ENCODE peak calls at places on chromosomes 11 and 22, in nine cellular contexts. One of them, this sample, is unnamed.

GRCh38 chr11:28090052-28090749 is 17.8 kb downstream of the KIF18A start:
- DNase-seq in neural progenitor cell: no peak
- DNase-seq in GM10248: no peak
- DNase-seq in coronary artery: no peak
- DNase-seq in activated CD8-positive, alpha-beta T cell treated with anti-CD3 and anti-CD28 coated beads, Interleukin-2, amount 10 ng/mL, durations not matched to agents 7 days and 5 days: no peak
- DNase-seq in NCI-H2081: no peak
- DNase-seq in activated CD8-positive, alpha-beta memory T cell treated with anti-CD3 and anti-CD28 coated beads, Interleukin-2, amount 50 U/mL, for 4 hours: no peak
- DNase-seq in RWPE1: no peak
- DNase-seq in fibroblast of the conjunctiva: no peak
- DNase-seq in this sample: no peak

GRCh38 chr22:19105867-19106802 is 16.1 kb downstream of the DGCR2 start:
- DNase-seq in activated CD8-positive, alpha-beta memory T cell treated with anti-CD3 and anti-CD28 coated beads, Interleukin-2, amount 50 U/mL, for 4 hours: peak
- DNase-seq in NCI-H2081: no peak
- DNase-seq in GM10248: no peak
- DNase-seq in fibroblast of the conjunctiva: no peak
- DNase-seq in coronary artery: no peak
- DNase-seq in activated CD8-positive, alpha-beta T cell treated with anti-CD3 and anti-CD28 coated beads, Interleukin-2, amount 10 ng/mL, durations not matched to agents 7 days and 5 days: peak
- DNase-seq in RWPE1: no peak
- DNase-seq in neural progenitor cell: peak
- DNase-seq in this sample: no peak

GRCh38 chr11:63670077-63670737 is 969 bp downstream of the ATL3 start:
- DNase-seq in activated CD8-positive, alpha-beta T cell treated with anti-CD3 and anti-CD28 coated beads, Interleukin-2, amount 10 ng/mL, durations not matched to agents 7 days and 5 days: no peak
- DNase-seq in coronary artery: no peak
- DNase-seq in RWPE1: no peak
- DNase-seq in activated CD8-positive, alpha-beta memory T cell treated with anti-CD3 and anti-CD28 coated beads, Interleukin-2, amount 50 U/mL, for 4 hours: no peak
- DNase-seq in GM10248: peak
- DNase-seq in fibroblast of the conjunctiva: no peak
- DNase-seq in neural progenitor cell: no peak
- DNase-seq in NCI-H2081: no peak
- DNase-seq in this sample: no peak

GRCh38 chr11:28383471-28383870 is 275.3 kb downstream of the METTL15 start:
- DNase-seq in activated CD8-positive, alpha-beta memory T cell treated with anti-CD3 and anti-CD28 coated beads, Interleukin-2, amount 50 U/mL, for 4 hours: no peak
- DNase-seq in GM10248: no peak
- DNase-seq in activated CD8-positive, alpha-beta T cell treated with anti-CD3 and anti-CD28 coated beads, Interleukin-2, amount 10 ng/mL, durations not matched to agents 7 days and 5 days: no peak
- DNase-seq in fibroblast of the conjunctiva: no peak
- DNase-seq in RWPE1: no peak
- DNase-seq in neural progenitor cell: no peak
- DNase-seq in NCI-H2081: no peak
- DNase-seq in coronary artery: no peak
- DNase-seq in this sample: no peak

GRCh38 chr11:109680127-109680526 is 258.1 kb downstream of the C11orf87 start:
- DNase-seq in GM10248: no peak
- DNase-seq in activated CD8-positive, alpha-beta T cell treated with anti-CD3 and anti-CD28 coated beads, Interleukin-2, amount 10 ng/mL, durations not matched to agents 7 days and 5 days: no peak
- DNase-seq in NCI-H2081: no peak
- DNase-seq in RWPE1: peak
- DNase-seq in fibroblast of the conjunctiva: no peak
- DNase-seq in activated CD8-positive, alpha-beta memory T cell treated with anti-CD3 and anti-CD28 coated beads, Interleukin-2, amount 50 U/mL, for 4 hours: no peak
- DNase-seq in neural progenitor cell: no peak
- DNase-seq in coronary artery: no peak
- DNase-seq in this sample: no peak

GRCh38 chr11:65293909-65294381 is 20.7 kb upstream of the CDC42EP2 start:
- DNase-seq in activated CD8-positive, alpha-beta memory T cell treated with anti-CD3 and anti-CD28 coated beads, Interleukin-2, amount 50 U/mL, for 4 hours: no peak
- DNase-seq in activated CD8-positive, alpha-beta T cell treated with anti-CD3 and anti-CD28 coated beads, Interleukin-2, amount 10 ng/mL, durations not matched to agents 7 days and 5 days: no peak
- DNase-seq in GM10248: no peak
- DNase-seq in coronary artery: no peak
- DNase-seq in NCI-H2081: no peak
- DNase-seq in neural progenitor cell: no peak
- DNase-seq in RWPE1: no peak
- DNase-seq in fibroblast of the conjunctiva: no peak
- DNase-seq in this sample: no peak

GRCh38 chr11:2375964-2376551 is 1.1 kb upstream of the CD81 start:
- DNase-seq in activated CD8-positive, alpha-beta memory T cell treated with anti-CD3 and anti-CD28 coated beads, Interleukin-2, amount 50 U/mL, for 4 hours: no peak
- DNase-seq in coronary artery: no peak
- DNase-seq in NCI-H2081: no peak
- DNase-seq in RWPE1: no peak
- DNase-seq in fibroblast of the conjunctiva: no peak
- DNase-seq in activated CD8-positive, alpha-beta T cell treated with anti-CD3 and anti-CD28 coated beads, Interleukin-2, amount 10 ng/mL, durations not matched to agents 7 days and 5 days: no peak
- DNase-seq in GM10248: no peak
- DNase-seq in neural progenitor cell: no peak
- DNase-seq in this sample: no peak

GRCh38 chr22:28025866-28026575 is 107.0 kb upstream of the PITPNB start:
- DNase-seq in RWPE1: no peak
- DNase-seq in NCI-H2081: no peak
- DNase-seq in activated CD8-positive, alpha-beta memory T cell treated with anti-CD3 and anti-CD28 coated beads, Interleukin-2, amount 50 U/mL, for 4 hours: no peak
- DNase-seq in fibroblast of the conjunctiva: no peak
- DNase-seq in GM10248: no peak
- DNase-seq in neural progenitor cell: no peak
- DNase-seq in activated CD8-positive, alpha-beta T cell treated with anti-CD3 and anti-CD28 coated beads, Interleukin-2, amount 10 ng/mL, durations not matched to agents 7 days and 5 days: no peak
- DNase-seq in coronary artery: no peak
- DNase-seq in this sample: no peak

GRCh38 chr11:36095716-36096115 is 151.9 kb downstream of the LDLRAD3 start:
- DNase-seq in activated CD8-positive, alpha-beta T cell treated with anti-CD3 and anti-CD28 coated beads, Interleukin-2, amount 10 ng/mL, durations not matched to agents 7 days and 5 days: no peak
- DNase-seq in RWPE1: no peak
- DNase-seq in GM10248: no peak
- DNase-seq in coronary artery: peak
- DNase-seq in fibroblast of the conjunctiva: no peak
- DNase-seq in activated CD8-positive, alpha-beta memory T cell treated with anti-CD3 and anti-CD28 coated beads, Interleukin-2, amount 50 U/mL, for 4 hours: no peak
- DNase-seq in NCI-H2081: no peak
- DNase-seq in neural progenitor cell: no peak
- DNase-seq in this sample: no peak

GRCh38 chr11:125062931-125063428 is at the start of gene SLC37A2:
- DNase-seq in activated CD8-positive, alpha-beta memory T cell treated with anti-CD3 and anti-CD28 coated beads, Interleukin-2, amount 50 U/mL, for 4 hours: peak
- DNase-seq in coronary artery: peak
- DNase-seq in activated CD8-positive, alpha-beta T cell treated with anti-CD3 and anti-CD28 coated beads, Interleukin-2, amount 10 ng/mL, durations not matched to agents 7 days and 5 days: peak
- DNase-seq in GM10248: peak
- DNase-seq in NCI-H2081: no peak
- DNase-seq in neural progenitor cell: peak
- DNase-seq in fibroblast of the conjunctiva: no peak
- DNase-seq in RWPE1: peak
- DNase-seq in this sample: no peak

GRCh38 chr11:68950268-68950667 is 30.5 kb downstream of the MRGPRD start:
- DNase-seq in neural progenitor cell: peak
- DNase-seq in activated CD8-positive, alpha-beta memory T cell treated with anti-CD3 and anti-CD28 coated beads, Interleukin-2, amount 50 U/mL, for 4 hours: no peak
- DNase-seq in RWPE1: peak
- DNase-seq in NCI-H2081: no peak
- DNase-seq in activated CD8-positive, alpha-beta T cell treated with anti-CD3 and anti-CD28 coated beads, Interleukin-2, amount 10 ng/mL, durations not matched to agents 7 days and 5 days: peak
- DNase-seq in fibroblast of the conjunctiva: no peak
- DNase-seq in coronary artery: no peak
- DNase-seq in GM10248: no peak
- DNase-seq in this sample: no peak

GRCh38 chr22:42317691-42318547 is 47.5 kb upstream of the TCF20 start:
- DNase-seq in coronary artery: no peak
- DNase-seq in neural progenitor cell: no peak
- DNase-seq in fibroblast of the conjunctiva: no peak
- DNase-seq in activated CD8-positive, alpha-beta memory T cell treated with anti-CD3 and anti-CD28 coated beads, Interleukin-2, amount 50 U/mL, for 4 hours: no peak
- DNase-seq in activated CD8-positive, alpha-beta T cell treated with anti-CD3 and anti-CD28 coated beads, Interleukin-2, amount 10 ng/mL, durations not matched to agents 7 days and 5 days: no peak
- DNase-seq in GM10248: no peak
- DNase-seq in NCI-H2081: peak
- DNase-seq in RWPE1: peak
- DNase-seq in this sample: no peak

GRCh38 chr11:47705722-47706121 is 9.4 kb downstream of the AGBL2 start:
- DNase-seq in fibroblast of the conjunctiva: no peak
- DNase-seq in coronary artery: no peak
- DNase-seq in NCI-H2081: no peak
- DNase-seq in activated CD8-positive, alpha-beta T cell treated with anti-CD3 and anti-CD28 coated beads, Interleukin-2, amount 10 ng/mL, durations not matched to agents 7 days and 5 days: no peak
- DNase-seq in activated CD8-positive, alpha-beta memory T cell treated with anti-CD3 and anti-CD28 coated beads, Interleukin-2, amount 50 U/mL, for 4 hours: no peak
- DNase-seq in RWPE1: no peak
- DNase-seq in neural progenitor cell: no peak
- DNase-seq in GM10248: no peak
- DNase-seq in this sample: no peak

GRCh38 chr11:83998921-83999320 is 712.8 kb upstream of the CCDC90B start:
- DNase-seq in GM10248: no peak
- DNase-seq in fibroblast of the conjunctiva: no peak
- DNase-seq in NCI-H2081: no peak
- DNase-seq in activated CD8-positive, alpha-beta memory T cell treated with anti-CD3 and anti-CD28 coated beads, Interleukin-2, amount 50 U/mL, for 4 hours: no peak
- DNase-seq in neural progenitor cell: no peak
- DNase-seq in coronary artery: no peak
- DNase-seq in activated CD8-positive, alpha-beta T cell treated with anti-CD3 and anti-CD28 coated beads, Interleukin-2, amount 10 ng/mL, durations not matched to agents 7 days and 5 days: no peak
- DNase-seq in RWPE1: no peak
- DNase-seq in this sample: no peak

GRCh38 chr11:60938500-60938899 is 13.5 kb downstream of the SLC15A3 start:
- DNase-seq in NCI-H2081: no peak
- DNase-seq in GM10248: no peak
- DNase-seq in fibroblast of the conjunctiva: no peak
- DNase-seq in activated CD8-positive, alpha-beta memory T cell treated with anti-CD3 and anti-CD28 coated beads, Interleukin-2, amount 50 U/mL, for 4 hours: no peak
- DNase-seq in coronary artery: no peak
- DNase-seq in neural progenitor cell: no peak
- DNase-seq in RWPE1: no peak
- DNase-seq in activated CD8-positive, alpha-beta T cell treated with anti-CD3 and anti-CD28 coated beads, Interleukin-2, amount 10 ng/mL, durations not matched to agents 7 days and 5 days: no peak
- DNase-seq in this sample: no peak

GRCh38 chr11:119195680-119196079 is 10.4 kb downstream of the NHERF4 start:
- DNase-seq in GM10248: no peak
- DNase-seq in coronary artery: no peak
- DNase-seq in activated CD8-positive, alpha-beta memory T cell treated with anti-CD3 and anti-CD28 coated beads, Interleukin-2, amount 50 U/mL, for 4 hours: no peak
- DNase-seq in fibroblast of the conjunctiva: no peak
- DNase-seq in NCI-H2081: peak
- DNase-seq in activated CD8-positive, alpha-beta T cell treated with anti-CD3 and anti-CD28 coated beads, Interleukin-2, amount 10 ng/mL, durations not matched to agents 7 days and 5 days: no peak
- DNase-seq in neural progenitor cell: peak
- DNase-seq in RWPE1: peak
- DNase-seq in this sample: peak

GRCh38 chr11:19712281-19713220 is at the start of gene NAV2:
- DNase-seq in NCI-H2081: peak
- DNase-seq in GM10248: peak
- DNase-seq in RWPE1: peak
- DNase-seq in neural progenitor cell: peak
- DNase-seq in fibroblast of the conjunctiva: peak
- DNase-seq in activated CD8-positive, alpha-beta T cell treated with anti-CD3 and anti-CD28 coated beads, Interleukin-2, amount 10 ng/mL, durations not matched to agents 7 days and 5 days: peak
- DNase-seq in activated CD8-positive, alpha-beta memory T cell treated with anti-CD3 and anti-CD28 coated beads, Interleukin-2, amount 50 U/mL, for 4 hours: peak
- DNase-seq in coronary artery: peak
- DNase-seq in this sample: peak

GRCh38 chr11:83285771-83286528 is at the start of gene CCDC90B:
- DNase-seq in neural progenitor cell: peak
- DNase-seq in coronary artery: peak
- DNase-seq in GM10248: peak
- DNase-seq in RWPE1: peak
- DNase-seq in activated CD8-positive, alpha-beta T cell treated with anti-CD3 and anti-CD28 coated beads, Interleukin-2, amount 10 ng/mL, durations not matched to agents 7 days and 5 days: peak
- DNase-seq in NCI-H2081: peak
- DNase-seq in activated CD8-positive, alpha-beta memory T cell treated with anti-CD3 and anti-CD28 coated beads, Interleukin-2, amount 50 U/mL, for 4 hours: peak
- DNase-seq in fibroblast of the conjunctiva: peak
- DNase-seq in this sample: peak